ENCODE peak calls at places on chromosomes 3 and 15, in four cellular contexts. Y is H1, Q is H9, L is mesenchymal stem cell. U is an unnamed sample.

GRCh38 chr3:67884345-67884744 is 229.9 kb upstream of the SUCLG2 start:
- DNase-seq in L (no peak), Y (no peak), Q (no peak), U (no peak)

GRCh38 chr3:176055851-176056250 is 1141.4 kb downstream of the TBL1XR1 start:
- DNase-seq in Y (no peak), L (no peak), Q (no peak), U (no peak)

GRCh38 chr3:6989608-6990291 is 128.8 kb downstream of the GRM7 start:
- DNase-seq in Q (no peak), L (no peak), Y (no peak), U (no peak)

GRCh38 chr3:183503738-183504137 is 51.8 kb downstream of the KLHL6 start:
- DNase-seq in L (no peak), Y (no peak), Q (no peak), U (no peak)

GRCh38 chr3:30266536-30266935 is 339.9 kb upstream of the TGFBR2 start:
- DNase-seq in L (peak), Q (no peak), Y (no peak), U (no peak)

GRCh38 chr15:58932791-58933310 is 628 bp downstream of the SLTM start:
- DNase-seq in L (peak), Y (no peak), Q (no peak), U (no peak)

GRCh38 chr15:29090617-29091466 is 178.8 kb downstream of the NSMCE3 start:
- DNase-seq in Q (peak), Y (peak), L (peak), U (no peak)

GRCh38 chr3:57805674-57806073 is 49.6 kb downstream of the SLMAP start:
- DNase-seq in Y (no peak), L (peak), Q (no peak), U (no peak)

GRCh38 chr3:143795849-143796248 is 52.4 kb downstream of the SLC9A9 start:
- DNase-seq in Y (no peak), L (no peak), Q (no peak), U (no peak)

GRCh38 chr3:58617338-58617761 is 40.2 kb upstream of the FAM107A start:
- DNase-seq in Q (no peak), L (no peak), Y (no peak), U (no peak)

GRCh38 chr3:180049391-180049790 is 12.7 kb upstream of the PEX5L start:
- DNase-seq in Y (no peak), Q (no peak), L (no peak), U (no peak)

GRCh38 chr3:17969985-17970568 is 227.6 kb upstream of the TBC1D5 start:
- DNase-seq in L (no peak), Y (no peak), Q (no peak), U (no peak)

GRCh38 chr15:63469190-63469589 is 35.2 kb upstream of the USP3 start:
- DNase-seq in L (no peak), Y (no peak), Q (no peak), U (no peak)

GRCh38 chr15:74173545-74174215 is at the start of gene ISLR:
- DNase-seq in Y (no peak), L (no peak), Q (peak), U (no peak)

GRCh38 chr15:27743078-27743477 is 356.0 kb downstream of the OCA2 start:
- DNase-seq in Q (no peak), Y (peak), L (no peak), U (no peak)

GRCh38 chr15:68318008-68318835 is 40.7 kb downstream of the FEM1B start:
- DNase-seq in Q (no peak), Y (no peak), L (no peak), U (no peak)

GRCh38 chr3:179186426-179186825 is 38.3 kb downstream of the PIK3CA start:
- DNase-seq in L (no peak), Y (no peak), Q (no peak), U (no peak)

GRCh38 chr3:57826952-57827723 is 71.0 kb downstream of the SLMAP start:
- DNase-seq in Q (no peak), L (no peak), Y (no peak), U (no peak)

GRCh38 chr15:80228959-80229610 is 22.9 kb downstream of the CTXND1 start:
- DNase-seq in Q (no peak), L (peak), Y (no peak), U (no peak)

GRCh38 chr3:182818296-182818978 is 25.1 kb downstream of the ATP11B start:
- DNase-seq in Q (no peak), L (no peak), Y (no peak), U (no peak)

GRCh38 chr3:120435621-120436020 is 15.2 kb downstream of the FSTL1 start:
- DNase-seq in Y (no peak), Q (no peak), L (peak), U (no peak)

GRCh38 chr3:141529256-141530132 is 42.7 kb downstream of the RASA2 start:
- DNase-seq in Y (no peak), Q (no peak), L (peak), U (no peak)

GRCh38 chr3:141530133-141530768 is 43.4 kb downstream of the RASA2 start:
- DNase-seq in Y (no peak), Q (no peak), L (peak), U (no peak)

GRCh38 chr3:141526709-141527108 is 39.9 kb downstream of the RASA2 start:
- DNase-seq in L (no peak), Y (no peak), Q (no peak), U (no peak)

GRCh38 chr3:141525813-141526212 is 39.0 kb downstream of the RASA2 start:
- DNase-seq in Y (no peak), Q (no peak), L (no peak), U (no peak)

GRCh38 chr3:141528837-141529236 is 42.0 kb downstream of the RASA2 start:
- DNase-seq in Y (no peak), L (no peak), Q (no peak), U (no peak)
- H2BK5ac ChIP-seq in Y (no peak), L (no peak), Q (no peak), U (no peak)

GRCh38 chr3:130627143-130627849 is 110.3 kb downstream of the COL6A6 start:
- DNase-seq in Y (no peak), Q (no peak), L (no peak), U (no peak)

GRCh38 chr3:130621824-130622223 is 104.8 kb downstream of the COL6A6 start:
- DNase-seq in L (no peak), Y (no peak), Q (no peak), U (no peak)

DNA sequence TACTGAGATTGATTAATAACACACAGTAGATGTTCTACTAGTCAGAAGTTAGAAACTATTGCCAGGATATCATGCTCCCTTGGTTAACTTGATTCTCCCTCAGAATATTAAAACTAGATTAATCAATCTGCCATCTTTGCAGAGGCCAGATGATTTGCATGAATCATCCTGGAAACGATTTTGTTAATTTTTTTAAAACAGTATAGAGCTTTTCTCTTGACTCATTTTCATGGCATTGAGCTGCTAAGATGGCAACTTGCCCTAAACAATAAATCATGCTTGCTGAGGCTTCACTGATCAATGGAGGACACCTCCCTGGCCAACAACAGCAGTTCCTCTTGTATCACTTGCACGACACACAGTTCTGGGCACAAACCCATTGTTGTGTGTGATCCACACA is 109.0 kb downstream of the COL6A6 start:
- DNase-seq in Q (no peak), L (no peak), Y (no peak), U (no peak)
- H2BK5ac ChIP-seq in Q (no peak), L (no peak), Y (no peak), U (no peak)

DNA sequence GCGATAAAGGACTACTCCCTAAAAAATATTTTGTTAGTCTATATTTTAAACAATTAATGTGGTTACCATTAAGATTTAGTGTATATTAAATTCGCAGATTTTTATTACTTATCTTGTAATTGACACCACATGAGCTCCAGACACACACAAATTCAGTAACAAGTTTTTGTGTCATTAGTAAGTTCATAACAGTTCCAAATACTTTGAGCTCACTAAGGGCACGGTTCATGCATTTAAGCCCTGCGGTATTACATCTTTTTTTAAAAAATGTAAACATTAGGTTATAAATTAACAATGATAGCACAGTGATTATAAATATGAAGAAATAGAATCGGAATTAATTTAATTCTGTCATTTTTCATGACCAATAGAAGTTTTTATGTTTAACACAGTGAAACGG is 317.3 kb downstream of the ZNF385D start:
- DNase-seq in Q (no peak), Y (no peak), L (no peak), U (no peak)
- H2BK5ac ChIP-seq in Q (no peak), Y (no peak), L (no peak), U (no peak)

GRCh38 chr3:136955813-136956212 is 2.0 kb upstream of the IL20RB start:
- DNase-seq in Q (no peak), L (peak), Y (no peak), U (no peak)
- H2BK5ac ChIP-seq in Q (no peak), L (no peak), Y (no peak), U (no peak)

DNA sequence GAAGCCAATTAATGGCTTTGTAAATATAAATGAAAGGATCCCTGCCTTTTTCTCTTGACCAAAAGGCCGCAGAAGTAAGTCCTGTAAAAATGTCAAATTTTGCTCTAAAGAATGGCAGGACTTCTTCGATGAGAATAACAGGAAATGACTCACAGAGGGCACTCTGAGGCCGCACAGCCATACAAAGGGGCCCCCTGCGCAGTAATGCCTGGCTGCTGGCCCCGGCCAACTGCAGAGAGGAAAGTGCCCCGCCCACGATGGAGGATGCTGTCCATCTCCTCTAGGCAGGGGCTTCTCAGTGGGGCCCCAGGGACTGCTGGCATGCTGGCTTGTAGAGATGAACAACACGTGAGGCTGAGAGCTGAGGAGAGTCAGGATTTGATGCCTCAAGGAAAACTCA is 18.1 kb upstream of the SCN10A start:
- DNase-seq in Y (peak), Q (peak), L (peak), U (no peak)
- H2BK5ac ChIP-seq in Y (no peak), Q (no peak), L (peak), U (no peak)

GRCh38 chr15:39216816-39217215 is 364.1 kb upstream of the THBS1 start:
- DNase-seq in L (no peak), Q (no peak), Y (no peak), U (no peak)
- H2BK5ac ChIP-seq in L (no peak), Q (no peak), Y (no peak), U (no peak)